ENCODE peak calls at places on chromosome 14, in seven cellular contexts. P is GM23248, F is endothelial cell of umbilical vein, G is HCT116, J is neural progenitor cell, H is fibroblast of lung, B is HepG2. Q is an unnamed sample.
A peak's percentile ranks its signal among the peaks of the same experiment; 100 is the strongest.

GRCh38 chr14:69612014-69612758 is 790 bp downstream of the SUSD6 start:
- DNase-seq in P (peak; percentile 59), F (peak; percentile 51), G (no peak), J (peak; percentile 80), H (peak; percentile 29), B (no peak), Q (no peak)

GRCh38 chr14:50773632-50774541 is 57.1 kb downstream of the NIN start:
- DNase-seq in P (peak; percentile 65), F (peak; percentile 60), G (no peak), J (peak; percentile 71), H (peak; percentile 32), B (peak; percentile 11), Q (peak; percentile 53)

GRCh38 chr14:76778546-76779215 is 17.4 kb downstream of the VASH1 start:
- DNase-seq in P (no peak), F (no peak), G (no peak), J (no peak), H (no peak), B (no peak), Q (no peak)

GRCh38 chr14:65937079-65937803 is 524.7 kb downstream of the FUT8 start:
- DNase-seq in P (no peak), F (no peak), G (no peak), J (no peak), H (no peak), B (no peak), Q (no peak)

GRCh38 chr14:50055461-50056228 is 60.7 kb downstream of the VCPKMT start:
- DNase-seq in P (peak; percentile 35), F (peak; percentile 46), G (no peak), J (peak; percentile 10), H (no peak), B (no peak), Q (no peak)

GRCh38 chr14:103014466-103015319 is 42.7 kb downstream of the CDC42BPB start:
- DNase-seq in P (peak; percentile 83), F (peak; percentile 36), G (no peak), J (peak; percentile 70), H (peak; percentile 81), B (no peak), Q (peak; percentile 69)

GRCh38 chr14:91040545-91040944 is 19.9 kb downstream of the RPS6KA5 start:
- DNase-seq in P (no peak), F (no peak), G (no peak), J (no peak), H (no peak), B (no peak), Q (no peak)

GRCh38 chr14:23729720-23730387 is 93.7 kb downstream of the DHRS2 start:
- DNase-seq in P (peak; percentile 19), F (no peak), G (no peak), J (no peak), H (no peak), B (peak; percentile 69), Q (no peak)

GRCh38 chr14:64707661-64708060 is 3.4 kb downstream of the PLEKHG3 start:
- DNase-seq in P (peak; percentile 91), F (no peak), G (peak; percentile 78), J (no peak), H (peak; percentile 93), B (peak; percentile 81), Q (no peak)

GRCh38 chr14:77141592-77142288 is at the start of gene ZDHHC22:
- DNase-seq in P (no peak), F (no peak), G (no peak), J (no peak), H (no peak), B (no peak), Q (no peak)

GRCh38 chr14:97024300-97024699 is 227.1 kb downstream of the VRK1 start:
- DNase-seq in P (no peak), F (no peak), G (no peak), J (no peak), H (no peak), B (no peak), Q (no peak)

GRCh38 chr14:77139540-77140342 is 1.9 kb downstream of the ZDHHC22 start:
- DNase-seq in P (peak; percentile 53), F (no peak), G (peak; percentile 27), J (peak; percentile 90), H (no peak), B (peak; percentile 29), Q (peak; percentile 55)

GRCh38 chr14:78644824-78645559 is 474.8 kb downstream of the NRXN3 start:
- DNase-seq in P (no peak), F (no peak), G (no peak), J (peak; percentile 20), H (no peak), B (no peak), Q (no peak)

GRCh38 chr14:41785696-41786095 is 179.0 kb downstream of the LRFN5 start:
- DNase-seq in P (no peak), F (no peak), G (no peak), J (peak; percentile 50), H (no peak), B (peak; percentile 10), Q (no peak)

GRCh38 chr14:92517761-92518160 is 4.2 kb downstream of the RIN3 start:
- DNase-seq in P (no peak), F (no peak), G (no peak), J (no peak), H (no peak), B (no peak), Q (no peak)

DNA sequence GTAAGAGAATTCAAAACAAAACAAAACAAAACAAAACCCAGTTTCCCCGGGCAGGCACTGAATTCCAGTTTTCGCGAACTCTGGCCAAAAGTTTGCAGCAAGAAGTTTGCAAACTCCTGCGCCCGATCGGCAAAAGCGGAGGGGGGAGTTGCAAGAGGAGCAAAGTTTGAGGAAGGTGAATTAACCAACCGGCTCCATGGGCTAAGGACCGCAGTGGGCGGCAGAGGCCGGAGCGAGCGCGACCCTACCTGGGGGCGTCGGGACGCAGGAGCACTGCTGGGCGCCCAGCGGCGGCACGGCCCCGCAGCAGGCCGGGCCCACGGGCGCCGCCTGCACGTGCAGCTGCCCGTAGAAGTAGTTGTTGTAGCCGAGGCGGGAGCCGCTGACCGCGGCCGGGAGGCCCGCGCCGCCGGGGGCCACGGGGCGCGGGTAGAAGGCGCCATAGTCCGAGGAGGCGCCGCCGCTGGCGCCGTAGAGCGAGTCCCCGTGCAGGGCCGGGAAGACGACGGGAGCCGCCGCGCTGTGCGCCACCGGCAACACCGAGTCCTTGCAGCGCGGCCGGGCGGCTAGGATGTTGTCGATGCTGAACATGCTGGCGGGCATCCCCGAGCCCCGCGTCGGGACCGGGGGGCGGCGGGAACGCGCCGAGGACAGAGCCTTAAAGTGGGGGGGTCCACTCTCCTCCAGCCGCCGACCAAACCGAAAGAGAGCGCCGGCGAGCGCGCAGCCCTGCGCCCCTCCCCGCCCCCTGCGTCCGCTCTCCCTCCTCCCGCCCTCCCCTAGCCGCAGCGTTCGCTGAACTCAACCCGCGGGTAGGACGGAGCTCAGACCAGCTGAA is at the start of gene GSC:
- DNase-seq in P (peak; percentile 84), F (peak; percentile 21), G (no peak), J (peak; percentile 92), H (peak; percentile 43), B (no peak), Q (no peak)
- TF ChIP-seq EZH2 in P (no peak), F (peak; percentile 90), G (no peak), J (peak; percentile 5), H (peak; percentile 77), B (peak; percentile 32), Q (no peak)

GRCh38 chr14:95508377-95508776 is 8.1 kb downstream of the SYNE3 start:
- DNase-seq in P (no peak), F (no peak), G (no peak), J (no peak), H (no peak), B (no peak), Q (no peak)

GRCh38 chr14:95509512-95509911 is 6.9 kb downstream of the SYNE3 start:
- DNase-seq in P (no peak), F (no peak), G (no peak), J (no peak), H (no peak), B (no peak), Q (no peak)

GRCh38 chr14:95507701-95508103 is 8.7 kb downstream of the SYNE3 start:
- DNase-seq in P (peak; percentile 86), F (peak; percentile 83), G (no peak), J (no peak), H (peak; percentile 87), B (no peak), Q (peak; percentile 62)

GRCh38 chr14:95505030-95505589 is 11.3 kb downstream of the SYNE3 start:
- DNase-seq in P (no peak), F (no peak), G (no peak), J (no peak), H (no peak), B (no peak), Q (no peak)

DNA sequence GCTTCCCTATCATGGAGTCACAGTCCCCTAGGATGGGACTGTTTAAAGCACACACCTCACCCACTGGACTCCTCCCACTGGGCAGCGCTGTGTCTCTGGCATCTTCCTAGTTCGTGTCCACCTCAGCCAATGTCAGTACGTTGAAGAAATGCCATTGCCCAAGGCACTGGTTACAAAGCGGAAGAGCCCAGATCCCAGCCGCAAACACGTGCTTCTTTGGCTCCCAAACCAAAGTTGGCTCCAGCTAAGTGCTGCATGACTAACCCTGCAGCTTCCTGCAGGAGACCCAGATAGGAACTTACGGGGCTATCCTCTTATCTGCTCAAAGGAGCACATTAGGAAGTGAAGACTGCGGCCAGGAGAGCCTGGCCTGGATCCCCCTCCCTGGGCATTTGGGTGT is 9.3 kb downstream of the SYNE3 start:
- DNase-seq in P (peak; percentile 99), F (peak; percentile 89), G (no peak), J (no peak), H (peak; percentile 97), B (no peak), Q (peak; percentile 91)
- H3K4me2 ChIP-seq in P (peak overlapping the region; percentile 61), F (peak overlapping the region; percentile 28), G (peak overlapping the region; percentile 34), J (no peak overlapping the region), H (peak overlapping the region; percentile 65), B (no peak overlapping the region), Q (peak overlapping the region; percentile 56)

GRCh38 chr14:63045612-63046320 is 508 bp upstream of the KCNH5 start:
- DNase-seq in P (peak; percentile 36), F (no peak), G (no peak), J (peak; percentile 96), H (peak; percentile 61), B (peak; percentile 12), Q (no peak)
- H2AFZ ChIP-seq in P (peak overlapping the region; percentile 24), F (peak overlapping the region; percentile 8), G (no peak overlapping the region), J (peak overlapping the region; percentile 84), H (peak overlapping the region; percentile 7), B (no peak overlapping the region), Q (no peak overlapping the region)

DNA sequence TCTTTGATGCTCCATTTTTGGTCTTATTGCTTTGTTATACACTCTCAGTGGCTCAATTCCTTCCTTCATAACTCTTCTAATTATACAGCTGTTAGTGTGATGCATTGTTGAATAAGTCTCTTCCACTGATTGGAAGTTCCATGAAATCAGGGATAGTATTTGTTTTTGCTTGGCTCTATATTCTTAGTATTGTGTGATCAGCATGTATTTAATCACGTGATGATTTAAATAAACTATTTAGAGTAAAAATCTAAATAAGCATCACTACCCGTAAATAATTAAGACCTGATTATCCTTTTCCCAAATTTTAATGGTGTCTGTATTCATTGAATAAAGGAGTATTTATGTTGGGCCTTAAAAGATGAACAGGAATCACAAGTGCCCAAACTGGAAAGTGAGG is 355.7 kb downstream of the NPAS3 start:
- DNase-seq in P (no peak), F (no peak), G (no peak), J (no peak), H (no peak), B (no peak), Q (no peak)
- TF ChIP-seq EZH2 in P (no peak), F (no peak), G (no peak), J (no peak), H (no peak), B (no peak), Q (no peak)